ENCODE peak calls at places on chromosomes 1 and 21, in seven cellular contexts. L is colonic mucosa; Q is CD8-positive, alpha-beta T cell; X is astrocyte of the cerebellum; K is H9; F is Calu3; M is gastrocnemius medialis. O is an unnamed sample.

GRCh38 chr21:39527664-39528381 is 76.1 kb downstream of the SH3BGR start:
- DNase-seq in L (peak), Q (no peak), X (no peak), K (no peak), F (peak), M (no peak), O (no peak)

GRCh38 chr1:31398246-31398645 is 14.8 kb upstream of the SERINC2 start:
- DNase-seq in L (no peak), Q (no peak), X (no peak), K (no peak), F (no peak), M (no peak), O (no peak)

GRCh38 chr1:198909973-198910372 is 271.1 kb downstream of the PTPRC start:
- DNase-seq in L (no peak), Q (no peak), X (no peak), K (no peak), F (no peak), M (no peak), O (no peak)

GRCh38 chr1:235883261-235883927 is 16.7 kb upstream of the LYST start:
- DNase-seq in L (peak), Q (no peak), X (peak), K (no peak), F (peak), M (peak), O (no peak)

GRCh38 chr1:214553142-214553710 is 1.8 kb upstream of the PTPN14 start:
- DNase-seq in L (no peak), Q (no peak), X (no peak), K (no peak), F (no peak), M (no peak), O (no peak)

GRCh38 chr1:12081648-12082396 is 18.7 kb downstream of the TNFRSF8 start:
- DNase-seq in L (no peak), Q (no peak), X (no peak), K (no peak), F (no peak), M (no peak), O (no peak)

GRCh38 chr1:19007491-19008441 is 51.3 kb upstream of the IFFO2 start:
- DNase-seq in L (peak), Q (no peak), X (no peak), K (no peak), F (peak), M (no peak), O (no peak)

GRCh38 chr1:172449012-172449584 is 5.2 kb upstream of the PIGC start:
- DNase-seq in L (no peak), Q (no peak), X (no peak), K (no peak), F (peak), M (no peak), O (no peak)

GRCh38 chr1:198776602-198777029 is 137.8 kb downstream of the PTPRC start:
- DNase-seq in L (no peak), Q (no peak), X (peak), K (no peak), F (no peak), M (peak), O (no peak)

GRCh38 chr1:58870298-58870676 is 86.4 kb upstream of the JUN start:
- DNase-seq in L (peak), Q (no peak), X (peak), K (no peak), F (no peak), M (no peak), O (no peak)

GRCh38 chr21:38454161-38454560 is 44.1 kb downstream of the ERG start:
- DNase-seq in L (no peak), Q (no peak), X (no peak), K (no peak), F (no peak), M (no peak), O (no peak)
- TF ChIP-seq CTCF in L (no peak), Q (no peak), X (no peak), K (no peak), F (no peak), M (no peak), O (no peak)

GRCh38 chr1:206859082-206859491 is 6.3 kb upstream of the IL20 start:
- DNase-seq in L (no peak), Q (no peak), X (no peak), K (no peak), F (no peak), M (no peak), O (no peak)

GRCh38 chr1:206860165-206860564 is 5.3 kb upstream of the IL20 start:
- DNase-seq in L (no peak), Q (no peak), X (no peak), K (no peak), F (no peak), M (no peak), O (no peak)

GRCh38 chr1:206855863-206856262 is 9.6 kb upstream of the IL20 start:
- DNase-seq in L (no peak), Q (no peak), X (no peak), K (no peak), F (no peak), M (no peak), O (no peak)

GRCh38 chr1:206854401-206855129 is 10.9 kb upstream of the IL20 start:
- DNase-seq in L (no peak), Q (no peak), X (no peak), K (no peak), F (no peak), M (no peak), O (no peak)

DNA sequence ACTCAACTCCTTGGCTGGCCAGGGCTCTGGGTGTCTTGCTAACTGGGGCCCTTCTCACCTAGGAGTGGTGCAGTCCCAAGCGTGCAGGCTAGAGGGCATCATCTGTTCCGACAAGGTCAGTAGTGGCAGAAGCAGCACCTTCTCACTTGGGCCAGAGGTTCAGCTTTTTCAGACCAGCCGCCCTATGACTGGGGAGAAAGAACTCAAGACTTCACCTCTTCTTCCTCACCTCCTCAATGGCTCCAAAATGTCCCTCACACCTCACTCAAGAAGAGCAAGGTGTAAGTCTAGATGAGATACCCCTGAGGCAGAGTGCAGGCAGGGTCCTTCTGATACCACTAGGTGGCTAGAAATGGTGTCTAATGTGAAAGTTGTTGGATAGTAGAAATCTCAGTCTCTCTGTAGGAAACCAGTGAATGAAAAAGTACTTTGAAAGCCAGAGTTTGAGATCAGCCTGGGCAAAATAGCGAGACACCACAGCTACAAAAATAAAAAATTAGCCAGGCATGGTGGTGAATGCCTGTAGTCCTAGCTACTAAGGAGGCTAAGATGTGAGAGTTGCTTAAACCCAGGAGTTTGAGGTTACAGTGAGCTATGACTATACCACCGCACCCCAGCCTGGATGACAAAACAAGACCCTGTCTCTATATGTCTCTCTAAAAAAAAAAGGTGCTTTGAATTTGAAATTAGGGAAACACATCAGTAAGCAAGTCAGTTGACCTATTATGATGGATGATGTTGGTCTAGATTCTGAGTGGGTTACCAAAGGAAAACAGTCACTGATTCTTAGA is 8.6 kb upstream of the IL20 start:
- DNase-seq in L (no peak), Q (no peak), X (no peak), K (no peak), F (no peak), M (no peak), O (no peak)
- TF ChIP-seq CTCF in L (no peak), Q (peak), X (peak), K (peak), F (peak), M (no peak), O (peak)

DNA sequence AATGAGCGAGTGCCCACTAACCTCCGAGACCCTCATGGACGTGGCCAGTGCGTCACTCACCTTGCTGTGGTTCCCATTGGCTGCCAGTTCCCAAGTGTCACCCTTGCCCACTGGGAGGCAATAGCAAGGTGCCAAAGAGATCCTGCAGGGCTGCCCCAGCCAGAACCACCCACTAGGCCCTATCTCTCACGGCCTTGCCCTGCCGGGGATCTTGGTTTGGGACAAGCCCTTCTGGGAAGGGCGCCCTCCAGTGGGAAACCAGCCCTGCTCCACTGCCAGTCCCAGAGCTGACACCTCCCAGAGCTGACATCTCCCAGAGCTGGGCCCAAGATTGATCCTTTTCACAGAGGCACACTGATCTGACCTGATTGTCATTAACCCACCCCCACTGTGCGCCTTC is 2.1 kb upstream of the SELENON start:
- DNase-seq in L (no peak), Q (no peak), X (no peak), K (peak), F (peak), M (peak), O (no peak)
- TF ChIP-seq CTCF in L (peak), Q (no peak), X (peak), K (peak), F (peak), M (peak), O (no peak)

DNA sequence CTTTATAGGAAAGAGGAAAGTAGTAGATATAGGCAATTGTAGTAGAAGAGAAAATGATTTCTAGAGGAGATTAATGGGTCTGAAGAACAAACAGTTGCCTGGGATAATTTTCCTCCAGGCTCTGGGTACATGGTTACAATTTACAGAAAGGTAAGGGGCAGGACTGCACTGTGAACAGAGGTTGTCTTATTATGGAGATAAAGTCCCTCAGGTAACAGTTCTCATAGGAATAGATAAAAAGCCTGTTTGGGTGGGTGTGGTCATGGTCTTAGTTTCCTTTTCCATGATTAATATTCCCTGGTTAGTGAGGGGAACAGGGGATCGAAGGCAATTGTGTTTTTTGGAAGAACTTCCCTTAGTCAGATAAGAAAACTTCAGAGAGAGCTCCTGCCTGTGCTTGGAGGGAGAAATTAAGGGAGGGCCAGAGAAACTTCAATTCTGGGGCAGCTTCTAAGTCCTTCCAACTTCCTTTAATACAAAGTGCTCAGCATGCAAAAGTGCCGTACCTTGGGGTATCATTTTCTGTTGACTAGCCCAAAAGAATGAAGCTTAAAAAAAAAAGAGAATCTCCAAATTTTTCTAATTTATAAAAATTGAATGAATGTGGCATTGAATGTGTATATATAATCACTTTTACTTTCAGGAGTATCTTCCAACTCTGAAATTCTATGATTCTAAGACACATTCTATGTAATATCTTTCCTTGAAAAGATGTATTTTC is 295.4 kb upstream of the USP25 start:
- DNase-seq in L (no peak), Q (no peak), X (no peak), K (no peak), F (no peak), M (no peak), O (no peak)
- TF ChIP-seq CTCF in L (no peak), Q (no peak), X (no peak), K (no peak), F (no peak), M (no peak), O (no peak)

DNA sequence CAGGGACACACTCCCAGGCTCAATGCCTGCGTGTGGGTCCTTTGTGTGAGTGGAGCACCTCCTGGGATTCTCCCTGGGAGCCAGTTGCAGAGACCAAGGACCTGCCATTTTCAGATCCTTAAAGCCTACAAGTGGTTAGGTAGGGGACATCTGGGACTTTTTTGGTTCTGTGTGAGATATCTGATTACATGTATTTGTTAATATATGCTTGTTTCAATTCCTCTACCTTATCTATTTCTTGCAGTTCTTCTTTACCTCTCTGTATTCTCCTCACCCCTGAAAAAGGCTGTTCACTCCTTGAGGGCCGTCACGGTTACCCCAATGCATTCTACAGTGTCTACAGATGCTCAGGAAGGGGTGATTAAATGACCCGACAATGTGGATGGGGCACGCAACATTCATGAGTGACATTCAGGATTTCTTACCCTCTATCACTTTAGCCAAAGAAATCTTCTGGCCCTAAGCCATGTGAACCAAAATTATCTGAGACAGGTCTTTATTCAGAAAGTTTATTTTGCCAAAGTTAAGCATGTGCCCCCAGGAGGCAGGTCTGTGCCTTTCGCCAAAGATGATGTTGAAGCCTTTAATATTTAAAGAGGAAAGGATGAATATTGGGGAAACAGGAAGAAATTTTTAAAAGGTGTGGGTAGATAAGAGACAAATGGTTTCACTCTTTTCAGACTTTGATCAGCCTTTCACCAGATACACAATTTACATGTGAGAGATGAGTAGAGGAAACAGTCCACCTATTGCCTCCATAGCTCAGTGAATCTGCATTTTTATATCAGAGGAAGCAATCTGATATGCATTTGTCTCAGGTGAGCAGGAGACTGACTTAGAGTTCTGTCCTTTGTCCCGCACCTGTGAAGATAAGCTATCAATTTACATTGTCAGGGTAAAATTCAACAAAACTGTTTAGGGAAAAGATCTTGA is 44.6 kb upstream of the MPZL1 start:
- DNase-seq in L (no peak), Q (no peak), X (no peak), K (no peak), F (no peak), M (no peak), O (no peak)
- TF ChIP-seq CTCF in L (no peak), Q (no peak), X (no peak), K (no peak), F (no peak), M (no peak), O (no peak)

O was measured in natural killer cell.